ENCODE peak calls at places on chromosome 17, in nine cellular contexts. One of them, this sample, is unnamed.

GRCh38 chr17:13735444-13735843 is 133.7 kb upstream of the HS3ST3A1 start:
- DNase-seq in NCI-H345: no peak
- DNase-seq in progenitor cell of endocrine pancreas: no peak
- DNase-seq in GM04504: no peak
- DNase-seq in ELR: peak
- DNase-seq in cardiac fibroblast: peak
- DNase-seq in PC-3: peak
- DNase-seq in activated naive CD4-positive, alpha-beta T cell: no peak
- DNase-seq in KG1: no peak
- DNase-seq in this sample: no peak

GRCh38 chr17:28938552-28938951 is 12.8 kb downstream of the PHF12 start:
- DNase-seq in cardiac fibroblast: no peak
- DNase-seq in PC-3: no peak
- DNase-seq in GM04504: no peak
- DNase-seq in KG1: no peak
- DNase-seq in NCI-H345: no peak
- DNase-seq in activated naive CD4-positive, alpha-beta T cell: no peak
- DNase-seq in ELR: no peak
- DNase-seq in progenitor cell of endocrine pancreas: no peak
- DNase-seq in this sample: no peak

GRCh38 chr17:43662432-43663141 is 865 bp upstream of the MEOX1 start:
- DNase-seq in PC-3: no peak
- DNase-seq in KG1: no peak
- DNase-seq in activated naive CD4-positive, alpha-beta T cell: no peak
- DNase-seq in ELR: no peak
- DNase-seq in NCI-H345: no peak
- DNase-seq in progenitor cell of endocrine pancreas: no peak
- DNase-seq in GM04504: no peak
- DNase-seq in cardiac fibroblast: no peak
- DNase-seq in this sample: no peak

GRCh38 chr17:49924589-49924988 is 44.4 kb upstream of the DLX4 start:
- DNase-seq in progenitor cell of endocrine pancreas: no peak
- DNase-seq in NCI-H345: no peak
- DNase-seq in GM04504: no peak
- DNase-seq in KG1: no peak
- DNase-seq in PC-3: no peak
- DNase-seq in ELR: no peak
- DNase-seq in cardiac fibroblast: no peak
- DNase-seq in activated naive CD4-positive, alpha-beta T cell: no peak
- DNase-seq in this sample: no peak

GRCh38 chr17:18344021-18344420 is 19.3 kb downstream of the SHMT1 start:
- DNase-seq in GM04504: no peak
- DNase-seq in ELR: no peak
- DNase-seq in NCI-H345: no peak
- DNase-seq in PC-3: no peak
- DNase-seq in KG1: no peak
- DNase-seq in cardiac fibroblast: no peak
- DNase-seq in progenitor cell of endocrine pancreas: no peak
- DNase-seq in activated naive CD4-positive, alpha-beta T cell: no peak
- DNase-seq in this sample: no peak

GRCh38 chr17:81059026-81059425 is 24.1 kb downstream of the BAIAP2 start:
- DNase-seq in KG1: no peak
- DNase-seq in GM04504: no peak
- DNase-seq in cardiac fibroblast: peak
- DNase-seq in PC-3: no peak
- DNase-seq in NCI-H345: no peak
- DNase-seq in progenitor cell of endocrine pancreas: no peak
- DNase-seq in activated naive CD4-positive, alpha-beta T cell: no peak
- DNase-seq in ELR: no peak
- DNase-seq in this sample: no peak

GRCh38 chr17:78568494-78569115 is 8.6 kb downstream of the DNAH17 start:
- DNase-seq in activated naive CD4-positive, alpha-beta T cell: no peak
- DNase-seq in PC-3: peak
- DNase-seq in GM04504: no peak
- DNase-seq in KG1: no peak
- DNase-seq in progenitor cell of endocrine pancreas: no peak
- DNase-seq in ELR: peak
- DNase-seq in NCI-H345: no peak
- DNase-seq in cardiac fibroblast: peak
- DNase-seq in this sample: no peak

GRCh38 chr17:81822996-81823799 is 9.9 kb downstream of the MCRIP1 start:
- DNase-seq in ELR: no peak
- DNase-seq in activated naive CD4-positive, alpha-beta T cell: no peak
- DNase-seq in GM04504: no peak
- DNase-seq in KG1: no peak
- DNase-seq in cardiac fibroblast: no peak
- DNase-seq in progenitor cell of endocrine pancreas: no peak
- DNase-seq in NCI-H345: no peak
- DNase-seq in PC-3: no peak
- DNase-seq in this sample: no peak

GRCh38 chr17:5035356-5035755 is at the start of gene SLC52A1:
- DNase-seq in PC-3: no peak
- DNase-seq in cardiac fibroblast: no peak
- DNase-seq in GM04504: no peak
- DNase-seq in activated naive CD4-positive, alpha-beta T cell: no peak
- DNase-seq in ELR: peak
- DNase-seq in NCI-H345: peak
- DNase-seq in progenitor cell of endocrine pancreas: no peak
- DNase-seq in KG1: no peak
- DNase-seq in this sample: peak

GRCh38 chr17:9443811-9444210 is 131.8 kb downstream of the STX8 start:
- DNase-seq in GM04504: no peak
- DNase-seq in NCI-H345: no peak
- DNase-seq in KG1: no peak
- DNase-seq in cardiac fibroblast: peak
- DNase-seq in progenitor cell of endocrine pancreas: no peak
- DNase-seq in activated naive CD4-positive, alpha-beta T cell: no peak
- DNase-seq in ELR: peak
- DNase-seq in PC-3: no peak
- DNase-seq in this sample: no peak

GRCh38 chr17:1709971-1710806 is at the start of gene TLCD2:
- DNase-seq in activated naive CD4-positive, alpha-beta T cell: no peak
- DNase-seq in progenitor cell of endocrine pancreas: peak
- DNase-seq in ELR: peak
- DNase-seq in GM04504: peak
- DNase-seq in PC-3: peak
- DNase-seq in KG1: no peak
- DNase-seq in NCI-H345: peak
- DNase-seq in cardiac fibroblast: peak
- DNase-seq in this sample: peak

GRCh38 chr17:30599424-30600061 is 122.3 kb downstream of the GOSR1 start:
- DNase-seq in progenitor cell of endocrine pancreas: no peak
- DNase-seq in NCI-H345: no peak
- DNase-seq in ELR: no peak
- DNase-seq in GM04504: no peak
- DNase-seq in PC-3: no peak
- DNase-seq in cardiac fibroblast: no peak
- DNase-seq in activated naive CD4-positive, alpha-beta T cell: no peak
- DNase-seq in KG1: no peak
- DNase-seq in this sample: no peak

GRCh38 chr17:39738568-39738901 is 797 bp downstream of the GRB7 start:
- DNase-seq in cardiac fibroblast: no peak
- DNase-seq in ELR: peak
- DNase-seq in KG1: no peak
- DNase-seq in PC-3: peak
- DNase-seq in activated naive CD4-positive, alpha-beta T cell: no peak
- DNase-seq in GM04504: no peak
- DNase-seq in progenitor cell of endocrine pancreas: no peak
- DNase-seq in NCI-H345: peak
- DNase-seq in this sample: no peak

GRCh38 chr17:63395075-63395815 is 50.9 kb downstream of the CYB561 start:
- DNase-seq in KG1: no peak
- DNase-seq in NCI-H345: no peak
- DNase-seq in PC-3: no peak
- DNase-seq in GM04504: peak
- DNase-seq in progenitor cell of endocrine pancreas: no peak
- DNase-seq in activated naive CD4-positive, alpha-beta T cell: no peak
- DNase-seq in ELR: peak
- DNase-seq in cardiac fibroblast: peak
- DNase-seq in this sample: no peak

GRCh38 chr17:35731932-35732805 is 730 bp downstream of the RASL10B start:
- DNase-seq in GM04504: no peak
- DNase-seq in PC-3: no peak
- DNase-seq in NCI-H345: no peak
- DNase-seq in KG1: no peak
- DNase-seq in cardiac fibroblast: no peak
- DNase-seq in activated naive CD4-positive, alpha-beta T cell: no peak
- DNase-seq in ELR: no peak
- DNase-seq in progenitor cell of endocrine pancreas: no peak
- DNase-seq in this sample: no peak

GRCh38 chr17:30236807-30237206 is 1.3 kb upstream of the SLC6A4 start:
- DNase-seq in ELR: peak
- DNase-seq in KG1: no peak
- DNase-seq in activated naive CD4-positive, alpha-beta T cell: no peak
- DNase-seq in GM04504: no peak
- DNase-seq in cardiac fibroblast: peak
- DNase-seq in progenitor cell of endocrine pancreas: peak
- DNase-seq in PC-3: peak
- DNase-seq in NCI-H345: peak
- DNase-seq in this sample: no peak

GRCh38 chr17:62188713-62189112 is 123.6 kb upstream of the MED13 start:
- DNase-seq in NCI-H345: no peak
- DNase-seq in PC-3: peak
- DNase-seq in KG1: no peak
- DNase-seq in cardiac fibroblast: no peak
- DNase-seq in GM04504: no peak
- DNase-seq in ELR: no peak
- DNase-seq in activated naive CD4-positive, alpha-beta T cell: no peak
- DNase-seq in progenitor cell of endocrine pancreas: no peak
- DNase-seq in this sample: no peak

GRCh38 chr17:1737531-1738291 is 5.0 kb upstream of the SERPINF2 start:
- DNase-seq in GM04504: no peak
- DNase-seq in KG1: no peak
- DNase-seq in NCI-H345: no peak
- DNase-seq in activated naive CD4-positive, alpha-beta T cell: no peak
- DNase-seq in cardiac fibroblast: no peak
- DNase-seq in PC-3: no peak
- DNase-seq in progenitor cell of endocrine pancreas: no peak
- DNase-seq in ELR: no peak
- DNase-seq in this sample: no peak

GRCh38 chr17:18951941-18952842 is at the start of gene SLC5A10:
- DNase-seq in NCI-H345: no peak
- DNase-seq in ELR: peak
- DNase-seq in activated naive CD4-positive, alpha-beta T cell: no peak
- DNase-seq in GM04504: no peak
- DNase-seq in PC-3: peak
- DNase-seq in cardiac fibroblast: no peak
- DNase-seq in progenitor cell of endocrine pancreas: no peak
- DNase-seq in KG1: no peak
- DNase-seq in this sample: no peak

GRCh38 chr17:69059458-69060205 is 1.1 kb downstream of the ABCA9 start:
- DNase-seq in ELR: no peak
- DNase-seq in activated naive CD4-positive, alpha-beta T cell: no peak
- DNase-seq in KG1: no peak
- DNase-seq in NCI-H345: no peak
- DNase-seq in PC-3: no peak
- DNase-seq in progenitor cell of endocrine pancreas: no peak
- DNase-seq in GM04504: no peak
- DNase-seq in cardiac fibroblast: peak
- DNase-seq in this sample: no peak

GRCh38 chr17:39548494-39548893 is 59.2 kb downstream of the NEUROD2 start:
- DNase-seq in progenitor cell of endocrine pancreas: no peak
- DNase-seq in KG1: no peak
- DNase-seq in cardiac fibroblast: peak
- DNase-seq in GM04504: no peak
- DNase-seq in NCI-H345: no peak
- DNase-seq in activated naive CD4-positive, alpha-beta T cell: no peak
- DNase-seq in ELR: no peak
- DNase-seq in PC-3: no peak
- DNase-seq in this sample: no peak

GRCh38 chr17:68433911-68434503 is 23.3 kb downstream of the WIPI1 start:
- DNase-seq in GM04504: no peak
- DNase-seq in ELR: no peak
- DNase-seq in progenitor cell of endocrine pancreas: no peak
- DNase-seq in PC-3: no peak
- DNase-seq in cardiac fibroblast: no peak
- DNase-seq in KG1: no peak
- DNase-seq in activated naive CD4-positive, alpha-beta T cell: no peak
- DNase-seq in NCI-H345: no peak
- DNase-seq in this sample: no peak

GRCh38 chr17:4199818-4200402 is 56.9 kb downstream of the CYB5D2 start:
- DNase-seq in NCI-H345: no peak
- DNase-seq in KG1: no peak
- DNase-seq in activated naive CD4-positive, alpha-beta T cell: no peak
- DNase-seq in ELR: peak
- DNase-seq in GM04504: no peak
- DNase-seq in PC-3: peak
- DNase-seq in progenitor cell of endocrine pancreas: no peak
- DNase-seq in cardiac fibroblast: peak
- DNase-seq in this sample: peak

GRCh38 chr17:77356690-77357201 is 216.0 kb downstream of the SEC14L1 start:
- DNase-seq in progenitor cell of endocrine pancreas: no peak
- DNase-seq in activated naive CD4-positive, alpha-beta T cell: no peak
- DNase-seq in ELR: no peak
- DNase-seq in cardiac fibroblast: no peak
- DNase-seq in PC-3: no peak
- DNase-seq in NCI-H345: no peak
- DNase-seq in GM04504: no peak
- DNase-seq in KG1: no peak
- DNase-seq in this sample: no peak

GRCh38 chr17:16962804-16963203 is 9.1 kb downstream of the TNFRSF13B start:
- DNase-seq in cardiac fibroblast: no peak
- DNase-seq in activated naive CD4-positive, alpha-beta T cell: no peak
- DNase-seq in KG1: no peak
- DNase-seq in PC-3: peak
- DNase-seq in progenitor cell of endocrine pancreas: no peak
- DNase-seq in NCI-H345: no peak
- DNase-seq in ELR: peak
- DNase-seq in GM04504: no peak
- DNase-seq in this sample: no peak

GRCh38 chr17:56744721-56745120 is 89.0 kb downstream of the C17orf67 start:
- DNase-seq in GM04504: no peak
- DNase-seq in activated naive CD4-positive, alpha-beta T cell: no peak
- DNase-seq in progenitor cell of endocrine pancreas: no peak
- DNase-seq in NCI-H345: no peak
- DNase-seq in ELR: peak
- DNase-seq in cardiac fibroblast: peak
- DNase-seq in KG1: no peak
- DNase-seq in PC-3: no peak
- DNase-seq in this sample: no peak

GRCh38 chr17:81551458-81552243 is 502 bp downstream of the FAAP100 start:
- DNase-seq in PC-3: peak
- DNase-seq in ELR: peak
- DNase-seq in cardiac fibroblast: no peak
- DNase-seq in NCI-H345: no peak
- DNase-seq in activated naive CD4-positive, alpha-beta T cell: no peak
- DNase-seq in GM04504: no peak
- DNase-seq in progenitor cell of endocrine pancreas: no peak
- DNase-seq in KG1: no peak
- DNase-seq in this sample: no peak

GRCh38 chr17:7237761-7238417 is 1.4 kb downstream of the PHF23 start:
- DNase-seq in activated naive CD4-positive, alpha-beta T cell: peak
- DNase-seq in GM04504: peak
- DNase-seq in progenitor cell of endocrine pancreas: peak
- DNase-seq in ELR: peak
- DNase-seq in cardiac fibroblast: peak
- DNase-seq in NCI-H345: peak
- DNase-seq in KG1: no peak
- DNase-seq in PC-3: peak
- DNase-seq in this sample: peak

GRCh38 chr17:2745317-2746037 is 4.0 kb downstream of the CCDC92B start:
- DNase-seq in activated naive CD4-positive, alpha-beta T cell: no peak
- DNase-seq in cardiac fibroblast: no peak
- DNase-seq in progenitor cell of endocrine pancreas: no peak
- DNase-seq in GM04504: no peak
- DNase-seq in KG1: no peak
- DNase-seq in NCI-H345: no peak
- DNase-seq in ELR: no peak
- DNase-seq in PC-3: no peak
- DNase-seq in this sample: no peak

This sample was measured in NCI-H1930.